ENCODE peak calls at places on chromosomes 13 and 19, in five cellular contexts. S is HCT116, W is H1, N is K562, Y is HepG2. K is an unnamed sample.

GRCh38 chr13:73061478-73062275 is 2.9 kb downstream of the KLF5 start:
- DNase-seq in Y (no peak), W (no peak), S (no peak), N (no peak), K (no peak)

GRCh38 chr19:42362342-42362741 is 27.8 kb downstream of the CNFN start:
- DNase-seq in Y (no peak), N (no peak), S (no peak), W (no peak), K (no peak)

GRCh38 chr13:43307921-43308433 is 284.6 kb downstream of the DNAJC15 start:
- DNase-seq in S (no peak), N (no peak), W (no peak), Y (peak), K (peak)

GRCh38 chr19:43499042-43499441 is 5.5 kb downstream of the PHLDB3 start:
- DNase-seq in S (no peak), W (no peak), Y (peak), N (no peak), K (no peak)

GRCh38 chr19:48982280-48982679 is 10.8 kb downstream of the GYS1 start:
- DNase-seq in N (no peak), Y (no peak), W (no peak), S (no peak), K (no peak)

GRCh38 chr13:31045621-31046081 is 113.2 kb downstream of the TEX26 start:
- DNase-seq in N (peak), Y (peak), S (peak), W (no peak), K (peak)

GRCh38 chr13:20188649-20189553 is 3.8 kb downstream of the GJB2 start:
- DNase-seq in N (peak), Y (no peak), W (no peak), S (no peak), K (no peak)

GRCh38 chr19:38888876-38889275 is 10.5 kb downstream of the SIRT2 start:
- DNase-seq in Y (no peak), W (no peak), N (no peak), S (no peak), K (no peak)

GRCh38 chr19:3459322-3459881 is 20.9 kb downstream of the SMIM24 start:
- DNase-seq in W (no peak), S (no peak), N (peak), Y (no peak), K (no peak)

GRCh38 chr13:108816381-108816780 is 187.0 kb downstream of the MYO16 start:
- DNase-seq in S (no peak), W (no peak), Y (no peak), N (peak), K (no peak)

GRCh38 chr19:52651956-52652355 is 13.8 kb upstream of the ZNF83 start:
- DNase-seq in S (no peak), Y (no peak), N (no peak), W (no peak), K (no peak)

GRCh38 chr19:18453269-18454024 is 15.5 kb upstream of the ISYNA1 start:
- DNase-seq in N (no peak), W (no peak), Y (no peak), S (no peak), K (no peak)

GRCh38 chr13:64579331-64579730 is 2650.8 kb downstream of the PCDH9 start:
- DNase-seq in S (no peak), N (no peak), Y (no peak), W (no peak), K (no peak)

GRCh38 chr19:17758528-17758927 is 7.3 kb downstream of the FCHO1 start:
- DNase-seq in Y (no peak), W (no peak), N (no peak), S (no peak), K (no peak)

GRCh38 chr19:43960411-43960810 is 9.4 kb downstream of the ZNF221 start:
- DNase-seq in S (no peak), Y (no peak), W (no peak), N (no peak), K (no peak)

GRCh38 chr13:46571189-46571901 is 18.4 kb downstream of the LRCH1 start:
- DNase-seq in S (no peak), N (no peak), W (no peak), Y (peak), K (no peak)

GRCh38 chr19:2302319-2303208 is 5.4 kb downstream of the LINGO3 start:
- DNase-seq in N (peak), S (no peak), W (no peak), Y (no peak), K (no peak)

GRCh38 chr13:52597676-52598075 is 44.6 kb upstream of the HNRNPA1L2 start:
- DNase-seq in W (no peak), N (no peak), S (no peak), Y (no peak), K (no peak)

GRCh38 chr19:56139847-56140582 is 1.1 kb upstream of the ZNF444 start:
- DNase-seq in W (no peak), S (no peak), N (peak), Y (no peak), K (no peak)

GRCh38 chr13:60396008-60396782 is 825 bp upstream of the TDRD3 start:
- DNase-seq in N (peak), S (peak), W (peak), Y (peak), K (peak)
- TF ChIP-seq EZH2 in N (no peak), S (no peak), W (no peak), Y (no peak), K (no peak)

DNA sequence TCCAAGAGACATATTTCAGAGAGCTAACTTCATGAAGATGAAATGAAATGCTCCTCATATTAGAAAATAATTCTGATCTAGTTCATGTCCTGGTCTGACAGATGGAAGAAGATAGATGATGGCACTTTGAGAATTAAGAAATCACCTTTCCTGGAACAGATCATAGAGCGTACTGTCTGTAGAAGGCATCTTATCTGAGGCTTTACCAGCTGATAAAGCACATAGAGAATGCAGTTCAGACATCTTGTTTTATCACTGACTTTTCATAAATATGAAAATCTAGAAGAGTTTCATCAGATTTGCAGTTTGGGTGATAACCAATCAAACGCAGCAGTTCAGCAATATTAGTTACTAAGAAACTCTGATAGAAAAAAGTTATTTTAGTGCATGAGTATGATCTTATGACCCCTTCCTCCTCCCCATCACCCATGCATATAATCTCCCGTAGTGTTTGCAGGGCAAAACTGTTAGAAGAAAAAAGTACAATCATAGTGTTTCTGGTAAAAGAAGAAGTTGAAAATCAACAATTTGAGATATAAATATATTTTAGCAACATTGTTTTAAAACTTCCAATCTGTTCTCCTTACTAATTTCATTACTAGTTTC is 585.2 kb downstream of the PCDH9 start:
- DNase-seq in N (no peak), Y (no peak), S (no peak), W (no peak), K (no peak)
- H2AFZ ChIP-seq in N (no peak), Y (no peak), S (no peak), W (no peak), K (no peak)

DNA sequence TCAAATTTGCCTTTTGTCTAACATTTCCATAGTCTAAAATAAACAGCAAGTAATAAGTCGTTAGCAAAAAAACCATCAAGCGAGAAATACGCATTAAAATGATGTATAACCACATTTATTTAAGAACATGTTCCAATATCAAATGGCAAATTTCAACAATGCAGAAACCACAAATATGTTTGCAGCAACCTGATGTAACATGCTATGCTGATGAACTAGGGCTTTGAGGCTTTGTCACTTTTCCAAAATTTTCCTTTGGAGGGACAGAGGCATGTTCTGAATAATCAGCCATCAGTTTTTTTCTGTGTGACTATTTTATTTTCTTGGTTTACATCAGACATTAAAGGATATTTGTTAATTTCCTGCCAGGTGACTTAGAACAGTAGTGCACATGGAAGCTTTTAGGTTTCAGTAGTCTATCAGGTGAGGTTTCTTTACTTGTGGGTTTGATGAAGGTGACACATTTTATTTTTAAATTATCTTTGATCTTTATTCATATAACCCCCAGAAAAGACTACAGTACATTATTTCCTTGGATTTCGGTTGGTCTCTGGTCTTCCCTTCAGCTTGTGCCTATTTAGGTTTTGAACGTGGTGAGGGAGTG is 74.6 kb upstream of the TEX29 start:
- DNase-seq in N (no peak), S (no peak), Y (no peak), W (no peak), K (no peak)
- TF ChIP-seq YY1 in N (no peak), S (no peak), Y (no peak), W (no peak), K (no peak)

GRCh38 chr13:112056739-112057433 is 10.1 kb upstream of the SOX1 start:
- DNase-seq in Y (no peak), W (no peak), S (no peak), N (no peak), K (no peak)
- TF ChIP-seq EZH2 in Y (no peak), W (no peak), S (no peak), N (no peak), K (no peak)

DNA sequence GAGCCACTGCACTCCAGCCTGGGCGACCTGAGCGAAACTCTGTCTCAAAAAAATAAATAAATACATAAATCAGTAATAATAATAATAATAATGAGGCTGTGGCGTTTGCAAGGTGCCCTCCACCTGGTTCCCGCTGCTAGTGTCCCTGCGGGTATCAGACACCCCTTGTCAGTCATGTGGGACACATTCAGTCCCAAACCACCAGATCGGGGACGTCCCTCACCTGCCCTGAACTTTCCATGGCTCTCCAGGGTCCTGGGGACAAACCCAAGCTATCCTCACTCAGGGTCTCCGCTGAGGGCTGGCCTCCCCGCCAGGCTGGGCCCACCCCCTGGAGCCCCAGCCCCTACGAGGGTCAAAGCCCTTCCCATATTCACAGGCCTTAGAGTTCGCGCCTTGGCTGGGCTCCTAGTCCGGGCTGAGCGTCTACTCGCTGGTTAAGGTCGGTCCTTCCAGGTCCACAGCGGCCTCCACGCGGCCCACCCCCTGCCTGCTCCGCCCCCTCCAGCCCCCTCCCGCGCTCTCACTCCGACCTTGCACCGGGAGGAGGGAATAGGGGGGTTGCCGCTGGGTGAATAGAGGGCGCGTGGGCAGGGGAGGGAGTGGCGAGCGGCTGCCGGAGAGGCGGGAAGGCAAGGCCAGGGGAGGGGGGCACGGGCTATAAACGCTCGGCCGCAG is 349 bp upstream of the KISS1R start:
- DNase-seq in S (no peak), W (no peak), Y (peak), N (peak), K (no peak)
- H2AFZ ChIP-seq in S (peak), W (no peak), Y (no peak), N (peak), K (no peak)

DNA sequence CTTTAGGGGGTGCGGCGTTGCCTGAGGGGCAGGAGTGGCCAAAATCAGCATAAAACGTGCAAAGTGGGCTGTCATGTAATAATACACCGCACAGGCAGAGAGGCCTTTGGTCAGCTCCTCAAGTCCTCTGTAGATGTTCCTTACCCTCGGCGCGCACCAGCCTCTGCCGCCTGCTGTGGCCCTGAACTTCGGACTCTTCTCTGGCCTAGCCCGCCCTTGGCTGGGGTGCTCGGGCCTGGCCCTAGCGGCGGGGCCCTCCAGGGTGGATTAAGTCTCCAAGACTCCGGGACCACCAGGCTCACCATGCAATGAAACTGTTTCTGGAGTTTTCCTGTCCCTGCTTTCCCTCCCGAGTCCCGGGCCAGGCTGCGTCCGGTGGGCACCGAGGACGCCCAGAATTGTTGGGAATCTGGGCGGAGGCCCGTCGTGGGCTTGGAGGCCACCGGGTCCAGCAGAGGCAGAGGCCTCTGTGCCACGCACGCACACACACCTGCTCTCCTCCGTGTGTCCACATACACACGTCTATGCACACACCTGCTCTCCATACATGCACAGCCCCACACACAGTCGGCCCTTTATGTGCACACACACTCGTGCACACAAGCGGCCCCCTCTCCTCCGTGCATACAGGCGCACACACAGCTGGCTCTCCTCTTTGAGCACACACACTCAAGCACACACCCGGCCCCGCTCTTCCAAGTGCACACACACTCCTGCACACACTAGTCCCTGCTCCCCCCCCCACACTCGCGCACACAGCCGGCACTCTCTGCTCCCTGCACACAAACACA is 1.5 kb upstream of the TFDP1 start:
- DNase-seq in S (no peak), Y (peak), N (no peak), W (no peak), K (no peak)
- TF ChIP-seq YY1 in S (no peak), Y (no peak), N (no peak), W (no peak), K (no peak)

GRCh38 chr19:47418595-47419036 is 711 bp downstream of the MEIS3 start:
- DNase-seq in S (no peak), W (no peak), Y (no peak), N (no peak), K (no peak)

GRCh38 chr19:47415953-47416666 is 3.2 kb downstream of the MEIS3 start:
- DNase-seq in N (no peak), S (no peak), Y (no peak), W (no peak), K (no peak)

GRCh38 chr19:47417746-47418594 is 1.4 kb downstream of the MEIS3 start:
- DNase-seq in S (no peak), N (no peak), Y (no peak), W (no peak), K (no peak)

GRCh38 chr19:47416667-47417033 is 2.7 kb downstream of the MEIS3 start:
- DNase-seq in Y (no peak), S (no peak), N (no peak), W (no peak), K (no peak)

GRCh38 chr19:47417107-47417745 is 2.1 kb downstream of the MEIS3 start:
- DNase-seq in S (no peak), Y (no peak), N (no peak), W (no peak), K (no peak)
- TF ChIP-seq EZH2 in S (no peak), Y (no peak), N (no peak), W (no peak), K (no peak)

DNA sequence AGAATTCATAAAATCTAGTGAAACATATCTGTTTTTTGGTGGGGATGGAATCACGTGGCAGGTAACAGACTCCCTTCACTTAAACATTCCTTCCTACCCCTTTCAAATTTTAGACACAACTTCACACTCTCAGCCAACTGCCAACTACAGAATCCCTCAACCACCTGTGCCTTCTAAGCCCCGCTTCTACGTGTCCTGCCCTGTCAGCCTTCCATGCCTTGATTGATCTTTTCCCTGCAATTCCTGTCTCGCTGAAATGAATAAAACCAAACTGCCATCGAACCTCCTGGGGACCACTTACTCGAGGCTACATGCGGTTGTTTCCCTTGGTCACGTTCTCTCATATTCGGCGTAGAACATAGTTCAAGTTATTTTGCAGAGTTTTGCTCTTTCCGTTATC is 1.2 kb downstream of the ZNF625 start:
- DNase-seq in N (no peak), Y (no peak), S (no peak), W (no peak), K (no peak)
- H2AFZ ChIP-seq in N (peak), Y (no peak), S (no peak), W (no peak), K (no peak)

GRCh38 chr13:107111248-107111647 is 543.3 kb upstream of the ARGLU1 start:
- DNase-seq in Y (no peak), W (no peak), S (no peak), N (no peak), K (no peak)
- TF ChIP-seq YY1 in Y (no peak), W (no peak), S (no peak), N (no peak), K (no peak)

K was measured in GM12878.